ENCODE peak calls at places on chromosome 1, in ten cellular contexts. G is nephron progenitor cell, O is Caco-2, P is GM04503, L is DMS153, U is amniotic stem cell, F is HT1080, I is NCI-H774, N is HCT116, Q is SK-N-SH. R is an unnamed sample.

GRCh38 chr1:206895837-206896242 is 1.4 kb upstream of the IL24 start:
- DNase-seq in G (no peak), O (no peak), P (peak), L (peak), U (no peak), F (no peak), I (peak), N (no peak), Q (no peak), R (peak)

GRCh38 chr1:245512980-245513578 is 358.3 kb downstream of the KIF26B start:
- DNase-seq in G (peak), O (no peak), P (no peak), L (peak), U (no peak), F (no peak), I (no peak), N (no peak), Q (peak), R (peak)

GRCh38 chr1:76083189-76083588 is 8.6 kb downstream of the ST6GALNAC3 start:
- DNase-seq in G (no peak), O (no peak), P (no peak), L (no peak), U (no peak), F (no peak), I (no peak), N (no peak), Q (no peak), R (no peak)

GRCh38 chr1:116909511-116910378 is at the start of gene PTGFRN:
- DNase-seq in G (peak), O (peak), P (no peak), L (peak), U (peak), F (peak), I (peak), N (peak), Q (peak), R (peak)

GRCh38 chr1:5983361-5984103 is 8.7 kb downstream of the NPHP4 start:
- DNase-seq in G (no peak), O (no peak), P (peak), L (no peak), U (no peak), F (peak), I (no peak), N (no peak), Q (no peak), R (peak)

GRCh38 chr1:230169454-230170152 is 102.6 kb downstream of the GALNT2 start:
- DNase-seq in G (no peak), O (no peak), P (no peak), L (no peak), U (no peak), F (peak), I (no peak), N (no peak), Q (no peak), R (no peak)

GRCh38 chr1:171899838-171900237 is 58.5 kb downstream of the DNM3 start:
- DNase-seq in G (no peak), O (no peak), P (no peak), L (no peak), U (no peak), F (no peak), I (no peak), N (no peak), Q (no peak), R (no peak)

GRCh38 chr1:23044035-23044434 is 24.8 kb downstream of the KDM1A start:
- DNase-seq in G (no peak), O (no peak), P (no peak), L (no peak), U (no peak), F (no peak), I (no peak), N (no peak), Q (no peak), R (no peak)

GRCh38 chr1:94068096-94068830 is 52.7 kb downstream of the ABCA4 start:
- DNase-seq in G (no peak), O (peak), P (no peak), L (no peak), U (no peak), F (peak), I (no peak), N (peak), Q (no peak), R (peak)

GRCh38 chr1:209616366-209617046 is 33.0 kb downstream of the CAMK1G start:
- DNase-seq in G (no peak), O (no peak), P (no peak), L (no peak), U (no peak), F (no peak), I (no peak), N (no peak), Q (no peak), R (no peak)

GRCh38 chr1:67211589-67212563 is 45.6 kb downstream of the IL23R start:
- DNase-seq in G (peak), O (no peak), P (no peak), L (no peak), U (no peak), F (no peak), I (no peak), N (peak), Q (no peak), R (peak)

GRCh38 chr1:28973850-28974841 is 59.8 kb downstream of the EPB41 start:
- DNase-seq in G (no peak), O (no peak), P (peak), L (no peak), U (peak), F (no peak), I (no peak), N (no peak), Q (peak), R (no peak)

GRCh38 chr1:220818421-220819173 is 31.9 kb downstream of the MTARC1 start:
- DNase-seq in G (no peak), O (no peak), P (peak), L (peak), U (peak), F (peak), I (no peak), N (no peak), Q (no peak), R (peak)

GRCh38 chr1:32273389-32274208 is 18.3 kb upstream of the HDAC1 start:
- DNase-seq in G (no peak), O (no peak), P (no peak), L (peak), U (no peak), F (peak), I (peak), N (no peak), Q (no peak), R (peak)